ENCODE peak calls at places on chromosomes 11 and 22, in eight cellular contexts. A is uterus, T is GM12892, H is esophagus squamous epithelium, E is adrenal gland, G is transverse colon, C is IMR-90, Z is testis. R is an unnamed sample.
A peak's percentile ranks its signal among the peaks of the same experiment; 100 is the strongest.

GRCh38 chr22:38098410-38099249 is 11.9 kb downstream of the BAIAP2L2 start:
- DNase-seq in A (no peak), Z (no peak), E (no peak), C (peak; percentile 69), H (no peak), T (no peak), G (no peak), R (no peak)

GRCh38 chr11:133586903-133587517 is 54.7 kb upstream of the OPCML start:
- DNase-seq in T (no peak), Z (no peak), C (no peak), E (no peak), G (no peak), H (no peak), A (no peak), R (no peak)

GRCh38 chr22:37491559-37492427 is 5.6 kb upstream of the MFNG start:
- DNase-seq in A (no peak), H (no peak), G (no peak), T (no peak), Z (no peak), C (no peak), E (no peak), R (no peak)

GRCh38 chr11:6825333-6825744 is 20.1 kb upstream of the OR10A5 start:
- DNase-seq in T (no peak), E (no peak), H (no peak), A (no peak), C (no peak), G (no peak), Z (no peak), R (no peak)

GRCh38 chr11:110249066-110249465 is 47.3 kb downstream of the RDX start:
- DNase-seq in H (no peak), G (no peak), E (no peak), Z (no peak), T (no peak), C (no peak), A (no peak), R (no peak)

GRCh38 chr22:36923458-36923784 is 10.0 kb downstream of the CSF2RB start:
- DNase-seq in A (no peak), G (no peak), E (no peak), H (no peak), Z (no peak), C (no peak), T (no peak), R (no peak)

GRCh38 chr11:131682373-131683015 is 312.1 kb downstream of the NTM start:
- DNase-seq in Z (no peak), H (no peak), G (no peak), T (no peak), C (no peak), E (no peak), A (no peak), R (no peak)

GRCh38 chr11:12003815-12004214 is 4.6 kb downstream of the DKK3 start:
- DNase-seq in E (no peak), G (no peak), H (no peak), T (no peak), C (peak; percentile 66), Z (no peak), A (no peak), R (no peak)

GRCh38 chr11:121950160-121950559 is 165.9 kb downstream of the BLID start:
- DNase-seq in Z (no peak), A (no peak), C (no peak), E (no peak), T (no peak), H (no peak), G (no peak), R (no peak)

GRCh38 chr22:22237521-22237920 is 7.1 kb upstream of the VPREB1 start:
- DNase-seq in C (no peak), G (no peak), A (no peak), H (no peak), Z (no peak), E (no peak), T (no peak), R (no peak)

GRCh38 chr11:63765688-63766241 is 2.8 kb downstream of the ZFTA start:
- DNase-seq in Z (no peak), A (peak; percentile 25), E (peak; percentile 26), C (no peak), T (no peak), H (no peak), G (peak; percentile 16), R (no peak)

GRCh38 chr11:100777118-100777517 is 90.0 kb downstream of the ARHGAP42 start:
- DNase-seq in A (no peak), H (no peak), C (no peak), T (no peak), E (no peak), G (peak; percentile 44), Z (no peak), R (no peak)

GRCh38 chr11:87150936-87151335 is 113.2 kb downstream of the TMEM135 start:
- DNase-seq in E (no peak), Z (no peak), A (no peak), C (peak; percentile 26), G (no peak), H (no peak), T (no peak), R (no peak)

GRCh38 chr11:77093056-77093891 is 9.4 kb upstream of the OMP start:
- DNase-seq in T (no peak), A (no peak), E (no peak), G (no peak), Z (no peak), C (no peak), H (no peak), R (no peak)

DNA sequence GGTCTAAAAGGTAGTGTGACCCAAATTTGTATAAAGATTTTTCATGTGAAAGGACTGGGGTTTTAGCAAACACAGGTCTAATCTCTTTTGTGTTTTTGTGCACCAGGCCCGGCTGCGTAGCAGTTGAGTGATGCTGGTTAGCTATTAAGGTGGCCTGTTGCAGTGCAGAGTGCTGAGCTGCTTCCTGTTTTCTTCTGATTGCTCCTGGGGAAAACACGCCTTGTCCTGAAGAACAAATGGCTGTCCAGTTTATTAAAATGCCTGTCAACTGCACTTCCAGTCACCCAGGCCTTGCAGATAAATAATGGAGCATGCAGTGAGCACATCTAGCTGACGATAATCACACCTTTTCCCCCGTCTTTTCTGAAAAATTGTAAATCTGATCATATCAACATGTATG is 1.8 kb downstream of the SRSF8 start:
- DNase-seq in H (peak; percentile 47), G (peak; percentile 89), E (peak; percentile 78), Z (peak; percentile 94), C (peak; percentile 87), A (peak; percentile 89), T (no peak), R (peak; percentile 96)
- TF ChIP-seq POLR2A in H (peak; percentile 90), G (peak; percentile 93), E (peak; percentile 70), Z (no peak), C (no peak), A (peak; percentile 81), T (peak; percentile 69), R (peak; percentile 94)

DNA sequence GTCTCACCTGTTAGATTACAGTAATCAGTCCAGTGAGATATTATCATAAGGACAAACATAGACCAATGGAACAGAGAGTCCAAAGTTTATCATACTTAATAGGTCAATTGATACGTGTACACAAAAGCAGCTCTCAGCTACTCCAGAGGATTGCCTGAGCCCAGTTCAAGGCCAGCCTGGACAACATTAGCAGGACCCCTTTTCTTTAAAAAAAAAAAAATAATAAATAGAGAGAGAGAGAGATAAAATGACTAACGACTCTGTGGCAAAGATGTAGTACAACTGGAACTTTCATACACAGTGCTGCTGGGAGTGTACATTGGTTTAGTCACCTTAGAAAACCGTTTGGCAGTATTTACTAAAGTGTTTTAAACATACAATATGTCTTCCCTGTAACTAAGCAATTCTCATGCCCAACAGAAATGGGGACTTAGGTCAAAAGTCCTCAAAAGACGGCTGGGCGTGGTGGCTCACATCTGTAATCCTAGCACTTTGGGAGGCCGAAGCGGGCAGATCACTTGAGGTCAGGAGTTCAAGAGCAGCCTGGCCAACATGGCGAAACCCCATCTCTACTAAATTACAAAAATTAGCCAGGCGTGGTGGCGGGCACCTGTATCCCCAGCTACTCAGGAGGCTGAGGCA is 10.6 kb downstream of the SNX32 start:
- DNase-seq in A (no peak), T (no peak), H (no peak), E (no peak), Z (no peak), C (no peak), G (peak; percentile 61), R (no peak)
- TF ChIP-seq POLR2A in A (no peak), T (no peak), H (no peak), E (no peak), Z (no peak), C (no peak), G (no peak), R (no peak)

DNA sequence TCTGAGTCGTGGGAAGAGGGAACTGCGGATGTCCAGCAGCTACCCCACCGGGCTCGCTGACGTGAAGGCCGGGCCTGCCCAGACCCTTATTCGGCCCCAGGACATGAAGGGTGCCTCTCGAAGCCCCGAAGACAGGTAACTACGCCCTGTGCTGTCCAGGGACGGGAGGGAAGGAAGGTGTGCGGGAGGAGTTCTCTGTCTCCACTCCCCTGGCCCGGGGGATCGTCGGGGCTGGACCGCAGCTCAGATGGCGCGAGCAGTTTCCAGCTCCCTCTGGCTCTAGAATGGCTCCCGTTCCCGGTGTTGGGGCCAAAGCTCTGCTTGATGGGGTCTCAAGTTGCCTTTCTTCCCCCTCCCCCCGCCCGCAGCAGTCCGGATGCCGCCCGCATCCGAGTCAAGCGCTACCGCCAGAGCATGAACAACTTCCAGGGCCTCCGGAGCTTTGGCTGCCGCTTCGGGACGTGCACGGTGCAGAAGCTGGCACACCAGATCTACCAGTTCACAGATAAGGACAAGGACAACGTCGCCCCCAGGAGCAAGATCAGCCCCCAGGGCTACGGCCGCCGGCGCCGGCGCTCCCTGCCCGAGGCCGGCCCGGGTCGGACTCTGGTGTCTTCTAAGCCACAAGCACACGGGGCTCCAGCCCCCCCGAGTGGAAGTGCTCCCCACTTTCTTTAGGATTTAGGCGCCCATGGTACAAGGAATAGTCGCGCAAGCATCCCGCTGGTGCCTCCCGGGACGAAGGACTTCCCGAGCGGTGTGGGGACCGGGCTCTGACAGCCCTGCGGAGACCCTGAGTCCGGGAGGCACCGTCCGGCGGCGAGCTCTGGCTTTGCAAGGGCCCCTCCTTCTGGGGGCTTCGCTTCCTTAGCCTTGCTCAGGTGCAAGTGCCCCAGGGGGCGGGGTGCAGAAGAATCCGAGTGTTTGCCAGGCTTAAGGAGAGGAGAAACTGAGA is 1.4 kb downstream of the ADM start:
- DNase-seq in G (peak; percentile 41), C (peak; percentile 32), Z (no peak), H (no peak), A (peak; percentile 32), T (no peak), E (no peak), R (peak; percentile 44)
- TF ChIP-seq POLR2A in G (no peak), C (no peak), Z (no peak), H (no peak), A (no peak), T (no peak), E (no peak), R (no peak)

GRCh38 chr11:575996-576756 is at the start of gene PHRF1:
- DNase-seq in Z (peak; percentile 96), A (peak; percentile 97), H (peak; percentile 74), T (peak; percentile 99), E (peak; percentile 96), C (peak; percentile 92), G (peak; percentile 97), R (peak; percentile 99)

GRCh38 chr11:574632-575323 is 1.5 kb upstream of the PHRF1 start:
- DNase-seq in C (no peak), E (no peak), G (no peak), T (no peak), A (no peak), Z (peak; percentile 38), H (no peak), R (peak; percentile 42)

GRCh38 chr11:576791-577610 is 731 bp downstream of the PHRF1 start:
- DNase-seq in A (no peak), T (no peak), E (no peak), Z (no peak), G (no peak), H (no peak), C (no peak), R (peak; percentile 66)

GRCh38 chr11:577611-577894 is 1.3 kb downstream of the PHRF1 start:
- DNase-seq in C (no peak), H (no peak), A (no peak), G (no peak), E (no peak), Z (no peak), T (no peak), R (no peak)

GRCh38 chr11:575324-575995 is 810 bp upstream of the PHRF1 start:
- DNase-seq in H (no peak), C (no peak), A (peak; percentile 42), G (no peak), E (no peak), T (peak; percentile 83), Z (no peak), R (no peak)
- TF ChIP-seq POLR2A in H (peak; percentile 62), C (no peak), A (peak; percentile 49), G (peak; percentile 8), E (no peak), T (no peak), Z (no peak), R (no peak)